ENCODE peak calls at places on chromosome 3, in five cellular contexts. W is iPS-NIHi11; B is neural crest cell; N is iris pigment epithelial cell; H is stimulated activated CD4-positive, alpha-beta T cell treated with anti-CD3 and anti-CD28 coated beads, Interleukin-4, amount 100 ng/mL, for 1 hour. E is an unnamed sample.

GRCh38 chr3:13018039-13018431 is 55.2 kb downstream of the IQSEC1 start:
- DNase-seq in W (peak), H (no peak), N (no peak), B (no peak), E (no peak)

GRCh38 chr3:172562881-172563835 is 39.9 kb upstream of the TNFSF10 start:
- DNase-seq in N (peak), H (no peak), W (peak), B (no peak), E (no peak)

GRCh38 chr3:59593380-59593779 is 543.6 kb upstream of the CFAP20DC start:
- DNase-seq in B (no peak), N (no peak), H (no peak), W (no peak), E (no peak)

GRCh38 chr3:182364723-182365650 is 428.3 kb upstream of the ATP11B start:
- DNase-seq in B (no peak), W (no peak), H (no peak), N (peak), E (peak)

GRCh38 chr3:169495569-169495968 is 167.9 kb downstream of the MECOM start:
- DNase-seq in W (no peak), N (no peak), H (no peak), B (no peak), E (no peak)

GRCh38 chr3:195100903-195101591 is 169.9 kb downstream of the XXYLT1 start:
- DNase-seq in N (peak), H (no peak), B (no peak), W (no peak), E (no peak)

GRCh38 chr3:42505849-42506410 is 3.5 kb downstream of the VIPR1 start:
- DNase-seq in B (no peak), H (no peak), W (no peak), N (no peak), E (no peak)

GRCh38 chr3:183210341-183210740 is 42.7 kb upstream of the B3GNT5 start:
- DNase-seq in W (no peak), H (no peak), B (no peak), N (no peak), E (no peak)

GRCh38 chr3:67296039-67296892 is 298.2 kb downstream of the KBTBD8 start:
- DNase-seq in W (peak), B (no peak), H (no peak), N (no peak), E (no peak)

GRCh38 chr3:114649331-114649730 is 355.5 kb downstream of the TIGIT start:
- DNase-seq in W (no peak), H (no peak), N (peak), B (no peak), E (no peak)

GRCh38 chr3:183253364-183253960 is 409 bp downstream of the B3GNT5 start:
- DNase-seq in W (peak), H (peak), B (peak), N (peak), E (peak)

GRCh38 chr3:18082551-18083272 is 340.3 kb upstream of the TBC1D5 start:
- DNase-seq in B (no peak), W (no peak), N (no peak), H (no peak), E (no peak)

GRCh38 chr3:126212629-126213375 is 32.4 kb upstream of the ALDH1L1 start:
- DNase-seq in B (peak), W (peak), H (no peak), N (peak), E (no peak)

GRCh38 chr3:71173421-71173975 is 410.0 kb downstream of the FOXP1 start:
- DNase-seq in H (no peak), B (no peak), N (peak), W (no peak), E (no peak)

GRCh38 chr3:108724101-108724500 is 33.1 kb downstream of the RETNLB start:
- DNase-seq in B (no peak), N (no peak), W (no peak), H (no peak), E (no peak)

GRCh38 chr3:190322604-190323240 is 476 bp upstream of the CLDN1 start:
- DNase-seq in B (no peak), H (no peak), W (no peak), N (peak), E (no peak)

GRCh38 chr3:162945626-162946025 is 1449.0 kb downstream of the OTOL1 start:
- DNase-seq in B (no peak), H (no peak), N (no peak), W (no peak), E (no peak)

GRCh38 chr3:155026999-155027591 is 53.0 kb upstream of the MME start:
- DNase-seq in N (peak), H (no peak), W (no peak), B (no peak), E (peak)

GRCh38 chr3:15703346-15703745 is 94.4 kb downstream of the ANKRD28 start:
- DNase-seq in W (no peak), N (no peak), B (no peak), H (no peak), E (no peak)

GRCh38 chr3:61964566-61964965 is 403.2 kb downstream of the PTPRG start:
- DNase-seq in B (no peak), N (no peak), H (no peak), W (no peak), E (no peak)

GRCh38 chr3:126340081-126340511 is 17.1 kb downstream of the KLF15 start:
- DNase-seq in H (no peak), W (no peak), N (no peak), B (no peak), E (no peak)

GRCh38 chr3:144362126-144362525 is 390.5 kb downstream of the DIPK2A start:
- DNase-seq in W (no peak), H (no peak), N (peak), B (no peak), E (no peak)

GRCh38 chr3:111690242-111690641 is 95.1 kb upstream of the ZBED2 start:
- DNase-seq in H (no peak), N (peak), B (no peak), W (no peak), E (no peak)

GRCh38 chr3:27728195-27729087 is 6.3 kb upstream of the EOMES start:
- DNase-seq in H (no peak), N (no peak), B (no peak), W (peak), E (no peak)

GRCh38 chr3:55434789-55435188 is 52.3 kb downstream of the WNT5A start:
- DNase-seq in H (no peak), W (peak), N (peak), B (no peak), E (peak)

GRCh38 chr3:103644450-103644849 is 1209.6 kb downstream of the ZPLD1 start:
- DNase-seq in B (no peak), W (no peak), H (no peak), N (no peak), E (no peak)

GRCh38 chr3:8307545-8308110 is 194.0 kb upstream of the LMCD1 start:
- DNase-seq in B (no peak), H (no peak), W (no peak), N (no peak), E (no peak)